ENCODE peak calls at places on chromosomes 7 and 10, in nine cellular contexts. F, R, Y, O, B, H, T, L and J are unnamed samples.

GRCh38 chr10:69635428-69636272 is 5.6 kb downstream of the FAM241B start:
- DNase-seq in F (peak; percentile 40), R (no peak), Y (no peak), O (no peak), B (no peak), H (no peak), T (no peak), L (no peak), J (no peak)

GRCh38 chr10:103888113-103888841 is 29.7 kb downstream of the STN1 start:
- DNase-seq in F (no peak), R (peak; percentile 25), Y (no peak), O (peak; percentile 79), B (peak; percentile 59), H (peak; percentile 66), T (peak; percentile 80), L (no peak), J (peak; percentile 69)

GRCh38 chr10:98446121-98446655 is 547 bp downstream of the HPS1 start:
- DNase-seq in F (no peak), R (no peak), Y (no peak), O (no peak), B (peak; percentile 48), H (peak; percentile 23), T (peak; percentile 19), L (no peak), J (no peak)

GRCh38 chr10:88693392-88694020 is 12.5 kb upstream of the LIPK start:
- DNase-seq in F (no peak), R (no peak), Y (no peak), O (no peak), B (no peak), H (no peak), T (no peak), L (no peak), J (no peak)

GRCh38 chr10:62852961-62853702 is 37.0 kb upstream of the EGR2 start:
- DNase-seq in F (no peak), R (no peak), Y (no peak), O (no peak), B (no peak), H (no peak), T (no peak), L (no peak), J (no peak)

GRCh38 chr7:20661884-20662283 is 46.4 kb downstream of the ABCB5 start:
- DNase-seq in F (no peak), R (no peak), Y (no peak), O (no peak), B (no peak), H (no peak), T (no peak), L (no peak), J (no peak)

GRCh38 chr10:104139221-104139620 is 17.2 kb downstream of the SFR1 start:
- DNase-seq in F (peak; percentile 17), R (no peak), Y (no peak), O (no peak), B (no peak), H (no peak), T (no peak), L (no peak), J (no peak)

GRCh38 chr10:121998462-121998861 is 9.5 kb downstream of the TACC2 start:
- DNase-seq in F (no peak), R (no peak), Y (no peak), O (no peak), B (no peak), H (no peak), T (no peak), L (no peak), J (no peak)

GRCh38 chr7:84589012-84589411 is 394.4 kb upstream of the SEMA3A start:
- DNase-seq in F (no peak), R (no peak), Y (no peak), O (no peak), B (no peak), H (no peak), T (no peak), L (no peak), J (no peak)